ENCODE peak calls at places on chromosomes 3 and 15, in seven cellular contexts. N, Z, Y, T, L, O and S are unnamed samples.

GRCh38 chr15:44782516-44782915 is 46.2 kb downstream of the TRIM69 start:
- DNase-seq in N (no peak), Z (no peak), Y (no peak), T (no peak), L (peak), O (no peak), S (no peak)

GRCh38 chr15:72740202-72740601 is 43.4 kb downstream of the ADPGK start:
- DNase-seq in N (no peak), Z (no peak), Y (no peak), T (no peak), L (no peak), O (no peak), S (no peak)

GRCh38 chr15:29789871-29790270 is 32.4 kb downstream of the TJP1 start:
- DNase-seq in N (no peak), Z (no peak), Y (no peak), T (no peak), L (no peak), O (no peak), S (no peak)

GRCh38 chr3:50486219-50486888 is 17.1 kb downstream of the CACNA2D2 start:
- DNase-seq in N (no peak), Z (no peak), Y (no peak), T (no peak), L (peak), O (no peak), S (no peak)

GRCh38 chr3:165070682-165071081 is 7.6 kb downstream of the SI start:
- DNase-seq in N (no peak), Z (no peak), Y (no peak), T (no peak), L (no peak), O (no peak), S (no peak)

GRCh38 chr3:53616330-53616729 is 121.9 kb downstream of the CACNA1D start:
- DNase-seq in N (no peak), Z (no peak), Y (no peak), T (no peak), L (no peak), O (no peak), S (peak)

GRCh38 chr3:141830508-141830907 is 45.9 kb upstream of the ATP1B3 start:
- DNase-seq in N (no peak), Z (peak), Y (no peak), T (no peak), L (no peak), O (no peak), S (no peak)

GRCh38 chr15:49468440-49468839 is 45.4 kb downstream of the FGF7 start:
- DNase-seq in N (no peak), Z (peak), Y (no peak), T (no peak), L (no peak), O (no peak), S (no peak)

GRCh38 chr3:123405021-123405420 is 43.9 kb downstream of the ADCY5 start:
- DNase-seq in N (no peak), Z (no peak), Y (no peak), T (peak), L (no peak), O (no peak), S (no peak)

GRCh38 chr3:37703633-37704032 is 158.0 kb upstream of the CTDSPL start:
- DNase-seq in N (no peak), Z (peak), Y (no peak), T (no peak), L (peak), O (no peak), S (no peak)

GRCh38 chr15:47812436-47813109 is 95.3 kb downstream of the SEMA6D start:
- DNase-seq in N (no peak), Z (peak), Y (no peak), T (no peak), L (peak), O (no peak), S (no peak)

GRCh38 chr15:99403597-99403996 is 152.3 kb downstream of the LRRC28 start:
- DNase-seq in N (no peak), Z (no peak), Y (no peak), T (no peak), L (no peak), O (no peak), S (no peak)

GRCh38 chr3:42179110-42179725 is 86.8 kb downstream of the CCK start:
- DNase-seq in N (peak), Z (peak), Y (no peak), T (no peak), L (peak), O (peak), S (no peak)

GRCh38 chr3:66432767-66433521 is 67.9 kb downstream of the LRIG1 start:
- DNase-seq in N (no peak), Z (no peak), Y (no peak), T (no peak), L (no peak), O (no peak), S (no peak)

GRCh38 chr3:11718582-11719405 is 75.1 kb upstream of the VGLL4 start:
- DNase-seq in N (peak), Z (peak), Y (peak), T (peak), L (peak), O (no peak), S (no peak)

GRCh38 chr3:109155828-109156227 is 19.3 kb downstream of the C3orf85 start:
- DNase-seq in N (no peak), Z (no peak), Y (no peak), T (no peak), L (no peak), O (no peak), S (no peak)

GRCh38 chr15:60000113-60000823 is 3.8 kb upstream of the FOXB1 start:
- DNase-seq in N (no peak), Z (no peak), Y (no peak), T (no peak), L (no peak), O (no peak), S (no peak)

GRCh38 chr15:68460166-68460565 is 28.2 kb upstream of the ITGA11 start:
- DNase-seq in N (no peak), Z (no peak), Y (no peak), T (no peak), L (no peak), O (no peak), S (no peak)

GRCh38 chr3:115321396-115321795 is 174.3 kb upstream of the ZBTB20 start:
- DNase-seq in N (no peak), Z (peak), Y (no peak), T (no peak), L (peak), O (no peak), S (no peak)

GRCh38 chr3:177425042-177425441 is 227.8 kb upstream of the TBL1XR1 start:
- DNase-seq in N (no peak), Z (no peak), Y (no peak), T (no peak), L (no peak), O (no peak), S (no peak)

GRCh38 chr3:111851511-111851954 is 7.5 kb upstream of the PHLDB2 start:
- DNase-seq in N (peak), Z (peak), Y (no peak), T (no peak), L (peak), O (no peak), S (no peak)

GRCh38 chr3:1953519-1953918 is 145.1 kb upstream of the CNTN4 start:
- DNase-seq in N (no peak), Z (no peak), Y (no peak), T (no peak), L (no peak), O (no peak), S (no peak)

GRCh38 chr3:145812396-145812795 is 348.6 kb downstream of the PLOD2 start:
- DNase-seq in N (no peak), Z (no peak), Y (no peak), T (no peak), L (no peak), O (no peak), S (no peak)

GRCh38 chr3:56915969-56916586 is 114.3 kb upstream of the ARHGEF3 start:
- DNase-seq in N (no peak), Z (no peak), Y (no peak), T (peak), L (no peak), O (no peak), S (no peak)

DNA sequence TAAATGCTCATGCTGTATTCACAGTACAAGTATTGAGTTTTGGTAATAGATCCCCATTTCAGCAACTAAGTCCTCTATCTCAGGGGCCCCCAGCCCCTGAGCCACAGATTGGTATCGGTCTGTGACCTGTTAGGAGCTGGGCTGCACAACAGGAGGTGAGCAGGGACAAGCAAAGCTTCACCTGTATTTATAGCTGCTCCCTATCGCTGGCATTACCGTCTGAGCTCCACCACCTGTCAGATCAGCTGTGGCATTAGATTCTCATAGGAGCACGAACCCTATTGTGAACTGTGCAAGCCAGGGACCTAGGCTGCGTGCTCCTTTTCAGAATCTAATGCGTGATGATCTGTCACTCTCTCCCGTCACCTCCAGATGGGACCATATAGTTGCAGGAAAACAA is 262.8 kb upstream of the UBE2E2 start:
- DNase-seq in N (no peak), Z (no peak), Y (no peak), T (no peak), L (no peak), O (no peak), S (no peak)
- H3K4me3 ChIP-seq in N (no peak), Z (no peak), Y (no peak), T (no peak), L (no peak), O (no peak), S (no peak)

GRCh38 chr15:81182031-81182745 is 14.5 kb upstream of the IL16 start:
- DNase-seq in N (no peak), Z (peak), Y (no peak), T (no peak), L (no peak), O (no peak), S (no peak)

GRCh38 chr15:81182746-81183402 is 13.8 kb upstream of the IL16 start:
- DNase-seq in N (no peak), Z (peak), Y (no peak), T (peak), L (no peak), O (no peak), S (no peak)

GRCh38 chr15:81178365-81178764 is 18.3 kb upstream of the IL16 start:
- DNase-seq in N (no peak), Z (no peak), Y (no peak), T (no peak), L (no peak), O (no peak), S (no peak)

GRCh38 chr15:81183403-81183760 is 13.3 kb upstream of the IL16 start:
- DNase-seq in N (no peak), Z (no peak), Y (no peak), T (no peak), L (no peak), O (no peak), S (no peak)

DNA sequence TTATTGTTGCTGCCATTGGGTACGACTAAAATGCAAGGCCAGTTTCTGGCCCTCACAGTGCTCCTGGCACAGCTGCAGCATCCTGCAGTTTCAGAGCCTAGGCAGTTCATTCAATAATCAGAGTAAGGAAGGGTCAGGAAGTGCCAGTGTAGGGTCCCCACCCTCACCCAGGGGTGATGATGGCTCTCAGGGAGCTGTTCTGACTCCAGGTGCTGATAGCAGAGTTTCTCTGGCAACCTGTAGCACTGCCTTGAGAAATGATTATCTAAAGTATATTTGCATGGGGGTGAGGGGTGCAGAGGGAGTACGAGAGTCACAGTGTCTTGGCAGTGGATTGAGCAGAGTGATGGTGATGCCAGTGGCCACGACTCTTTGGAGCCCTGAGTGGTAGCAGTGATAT is 15.5 kb upstream of the IL16 start:
- DNase-seq in N (no peak), Z (no peak), Y (no peak), T (no peak), L (no peak), O (no peak), S (no peak)
- H3K4me3 ChIP-seq in N (no peak), Z (no peak), Y (no peak), T (no peak), L (no peak), O (no peak), S (no peak)

DNA sequence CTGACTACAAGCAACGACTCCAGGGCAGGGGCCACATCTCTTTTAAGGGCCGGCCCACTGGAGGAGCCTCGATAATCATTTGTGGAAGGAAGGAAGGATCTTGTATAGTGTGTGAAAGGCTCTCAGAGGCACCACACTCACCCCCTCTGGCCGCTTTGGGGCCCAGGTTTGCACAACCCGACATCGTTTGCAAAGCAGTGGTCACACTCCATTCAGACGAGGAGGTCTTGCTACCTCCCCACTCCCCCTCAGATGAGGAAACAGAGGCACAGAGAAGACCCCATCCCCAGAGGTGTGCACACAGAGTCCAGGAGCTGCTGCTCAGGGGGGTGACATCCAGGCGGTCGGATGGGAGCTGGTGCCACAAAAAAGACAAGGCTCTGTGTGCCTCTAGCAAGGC is 29.6 kb downstream of the IQSEC1 start:
- DNase-seq in N (no peak), Z (no peak), Y (no peak), T (peak), L (no peak), O (no peak), S (no peak)
- H3K4me3 ChIP-seq in N (no peak), Z (no peak), Y (no peak), T (no peak), L (no peak), O (no peak), S (no peak)

DNA sequence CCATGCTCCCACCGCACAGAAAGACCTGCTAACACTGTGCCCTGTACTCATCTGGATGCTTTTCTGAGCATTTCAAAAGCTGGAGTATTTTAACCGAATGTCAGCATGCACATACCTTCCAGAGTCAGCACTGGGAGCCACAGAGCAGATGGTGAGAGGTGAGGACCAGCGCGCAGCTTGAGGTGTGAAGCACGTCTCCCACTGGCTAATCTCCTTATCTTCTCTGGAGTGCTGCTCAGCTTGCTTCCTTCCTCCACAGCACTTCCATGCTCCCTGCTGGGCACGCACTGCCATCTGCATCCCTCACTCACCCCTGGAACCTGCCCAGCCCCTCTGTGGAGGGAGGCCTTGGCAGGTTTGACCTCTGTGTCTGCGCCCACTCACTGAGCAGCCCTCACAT is at the start of gene GNB5:
- DNase-seq in N (no peak), Z (no peak), Y (no peak), T (no peak), L (no peak), O (no peak), S (peak)
- H3K4me3 ChIP-seq in N (no peak), Z (no peak), Y (no peak), T (no peak), L (no peak), O (no peak), S (no peak)

GRCh38 chr15:89446260-89446891 is 50.0 kb downstream of the RHCG start:
- DNase-seq in N (no peak), Z (no peak), Y (no peak), T (no peak), L (no peak), O (no peak), S (no peak)

GRCh38 chr15:89442671-89443307 is 53.6 kb downstream of the RHCG start:
- DNase-seq in N (peak), Z (peak), Y (peak), T (peak), L (no peak), O (no peak), S (no peak)

GRCh38 chr15:89444241-89444797 is 52.1 kb downstream of the RHCG start:
- DNase-seq in N (no peak), Z (no peak), Y (no peak), T (no peak), L (no peak), O (no peak), S (no peak)

GRCh38 chr15:89445553-89445952 is 50.8 kb downstream of the RHCG start:
- DNase-seq in N (no peak), Z (no peak), Y (no peak), T (no peak), L (no peak), O (no peak), S (no peak)

GRCh38 chr15:89444855-89445254 is 51.5 kb downstream of the RHCG start:
- DNase-seq in N (no peak), Z (no peak), Y (no peak), T (no peak), L (no peak), O (no peak), S (no peak)
- H3K4me3 ChIP-seq in N (no peak), Z (no peak), Y (no peak), T (no peak), L (no peak), O (no peak), S (no peak)

GRCh38 chr3:171966533-171967136 is 72.7 kb upstream of the FNDC3B start:
- DNase-seq in N (no peak), Z (peak), Y (no peak), T (no peak), L (no peak), O (no peak), S (no peak)
- H3K4me3 ChIP-seq in N (no peak), Z (no peak), Y (no peak), T (no peak), L (no peak), O (no peak), S (no peak)

GRCh38 chr15:88631464-88632028 is 7.3 kb upstream of the ISG20 start:
- DNase-seq in N (no peak), Z (no peak), Y (no peak), T (no peak), L (no peak), O (no peak), S (no peak)
- H3K4me3 ChIP-seq in N (no peak), Z (no peak), Y (no peak), T (no peak), L (no peak), O (no peak), S (no peak)

GRCh38 chr3:64685800-64686445 is 1.9 kb downstream of the ADAMTS9 start:
- DNase-seq in N (peak), Z (peak), Y (peak), T (peak), L (peak), O (peak), S (peak)
- H3K4me3 ChIP-seq in N (peak), Z (peak), Y (peak), T (peak), L (peak), O (peak), S (peak)